ENCODE peak calls at places on chromosomes 11 and 22, in eight cellular contexts. One of them, this sample, is unnamed.

GRCh38 chr11:86663741-86664140 is 8.7 kb downstream of the ME3 start:
- DNase-seq in cardiac muscle cell: no peak
- DNase-seq in GM23338: no peak
- DNase-seq in psoas muscle: no peak
- DNase-seq in HCT116: no peak
- DNase-seq in OCI-LY7: no peak
- DNase-seq in Peyer's patch: no peak
- DNase-seq in colonic mucosa: no peak
- DNase-seq in this sample: no peak

GRCh38 chr11:73100578-73100977 is 41.5 kb downstream of the FCHSD2 start:
- DNase-seq in GM23338: peak
- DNase-seq in OCI-LY7: no peak
- DNase-seq in psoas muscle: no peak
- DNase-seq in Peyer's patch: no peak
- DNase-seq in cardiac muscle cell: no peak
- DNase-seq in HCT116: no peak
- DNase-seq in colonic mucosa: no peak
- DNase-seq in this sample: no peak

GRCh38 chr11:764322-765024 is 12.8 kb downstream of the GATD1 start:
- DNase-seq in psoas muscle: no peak
- DNase-seq in GM23338: no peak
- DNase-seq in OCI-LY7: no peak
- DNase-seq in Peyer's patch: no peak
- DNase-seq in cardiac muscle cell: no peak
- DNase-seq in HCT116: no peak
- DNase-seq in colonic mucosa: no peak
- DNase-seq in this sample: no peak

GRCh38 chr11:118807800-118808778 is 17.1 kb upstream of the DDX6 start:
- DNase-seq in psoas muscle: no peak
- DNase-seq in OCI-LY7: no peak
- DNase-seq in Peyer's patch: no peak
- DNase-seq in colonic mucosa: no peak
- DNase-seq in GM23338: no peak
- DNase-seq in HCT116: no peak
- DNase-seq in cardiac muscle cell: no peak
- DNase-seq in this sample: no peak

GRCh38 chr22:45069925-45070324 is 60.1 kb upstream of the PHF21B start:
- DNase-seq in Peyer's patch: no peak
- DNase-seq in colonic mucosa: no peak
- DNase-seq in OCI-LY7: no peak
- DNase-seq in HCT116: no peak
- DNase-seq in cardiac muscle cell: no peak
- DNase-seq in psoas muscle: no peak
- DNase-seq in GM23338: no peak
- DNase-seq in this sample: no peak

GRCh38 chr11:61309739-61310138 is 14.6 kb upstream of the VWCE start:
- DNase-seq in Peyer's patch: no peak
- DNase-seq in psoas muscle: no peak
- DNase-seq in GM23338: no peak
- DNase-seq in cardiac muscle cell: no peak
- DNase-seq in colonic mucosa: no peak
- DNase-seq in HCT116: no peak
- DNase-seq in OCI-LY7: no peak
- DNase-seq in this sample: no peak

GRCh38 chr11:71158936-71159335 is 93.4 kb downstream of the SHANK2 start:
- DNase-seq in OCI-LY7: no peak
- DNase-seq in HCT116: no peak
- DNase-seq in cardiac muscle cell: no peak
- DNase-seq in GM23338: no peak
- DNase-seq in psoas muscle: no peak
- DNase-seq in Peyer's patch: no peak
- DNase-seq in colonic mucosa: no peak
- DNase-seq in this sample: no peak

GRCh38 chr11:8720868-8721739 is 38.5 kb downstream of the RPL27A start:
- DNase-seq in GM23338: peak
- DNase-seq in cardiac muscle cell: no peak
- DNase-seq in psoas muscle: no peak
- DNase-seq in Peyer's patch: no peak
- DNase-seq in HCT116: peak
- DNase-seq in OCI-LY7: no peak
- DNase-seq in colonic mucosa: peak
- DNase-seq in this sample: no peak

GRCh38 chr22:20537325-20537756 is 29.9 kb downstream of the MED15 start:
- DNase-seq in OCI-LY7: no peak
- DNase-seq in psoas muscle: no peak
- DNase-seq in cardiac muscle cell: no peak
- DNase-seq in colonic mucosa: no peak
- DNase-seq in GM23338: no peak
- DNase-seq in Peyer's patch: no peak
- DNase-seq in HCT116: no peak
- DNase-seq in this sample: no peak

GRCh38 chr11:8928981-8929615 is 3.6 kb downstream of the C11orf16 start:
- DNase-seq in Peyer's patch: no peak
- DNase-seq in HCT116: no peak
- DNase-seq in colonic mucosa: no peak
- DNase-seq in GM23338: no peak
- DNase-seq in psoas muscle: no peak
- DNase-seq in cardiac muscle cell: no peak
- DNase-seq in OCI-LY7: no peak
- DNase-seq in this sample: no peak

GRCh38 chr22:22201185-22201924 is 43.2 kb upstream of the VPREB1 start:
- DNase-seq in OCI-LY7: peak
- DNase-seq in psoas muscle: peak
- DNase-seq in Peyer's patch: no peak
- DNase-seq in colonic mucosa: no peak
- DNase-seq in cardiac muscle cell: no peak
- DNase-seq in GM23338: peak
- DNase-seq in HCT116: no peak
- DNase-seq in this sample: peak

GRCh38 chr11:123408619-123409455 is 21.2 kb upstream of the GRAMD1B start:
- DNase-seq in psoas muscle: no peak
- DNase-seq in Peyer's patch: no peak
- DNase-seq in GM23338: no peak
- DNase-seq in OCI-LY7: no peak
- DNase-seq in cardiac muscle cell: no peak
- DNase-seq in HCT116: no peak
- DNase-seq in colonic mucosa: no peak
- DNase-seq in this sample: no peak

GRCh38 chr11:59918987-59919589 is 19.1 kb upstream of the OOSP1 start:
- DNase-seq in HCT116: peak
- DNase-seq in GM23338: peak
- DNase-seq in Peyer's patch: no peak
- DNase-seq in cardiac muscle cell: peak
- DNase-seq in OCI-LY7: peak
- DNase-seq in colonic mucosa: peak
- DNase-seq in psoas muscle: no peak
- DNase-seq in this sample: no peak

GRCh38 chr11:111417011-111417765 is 38.1 kb upstream of the POU2AF1 start:
- DNase-seq in colonic mucosa: no peak
- DNase-seq in Peyer's patch: no peak
- DNase-seq in GM23338: no peak
- DNase-seq in psoas muscle: no peak
- DNase-seq in cardiac muscle cell: no peak
- DNase-seq in HCT116: no peak
- DNase-seq in OCI-LY7: peak
- DNase-seq in this sample: no peak

DNA sequence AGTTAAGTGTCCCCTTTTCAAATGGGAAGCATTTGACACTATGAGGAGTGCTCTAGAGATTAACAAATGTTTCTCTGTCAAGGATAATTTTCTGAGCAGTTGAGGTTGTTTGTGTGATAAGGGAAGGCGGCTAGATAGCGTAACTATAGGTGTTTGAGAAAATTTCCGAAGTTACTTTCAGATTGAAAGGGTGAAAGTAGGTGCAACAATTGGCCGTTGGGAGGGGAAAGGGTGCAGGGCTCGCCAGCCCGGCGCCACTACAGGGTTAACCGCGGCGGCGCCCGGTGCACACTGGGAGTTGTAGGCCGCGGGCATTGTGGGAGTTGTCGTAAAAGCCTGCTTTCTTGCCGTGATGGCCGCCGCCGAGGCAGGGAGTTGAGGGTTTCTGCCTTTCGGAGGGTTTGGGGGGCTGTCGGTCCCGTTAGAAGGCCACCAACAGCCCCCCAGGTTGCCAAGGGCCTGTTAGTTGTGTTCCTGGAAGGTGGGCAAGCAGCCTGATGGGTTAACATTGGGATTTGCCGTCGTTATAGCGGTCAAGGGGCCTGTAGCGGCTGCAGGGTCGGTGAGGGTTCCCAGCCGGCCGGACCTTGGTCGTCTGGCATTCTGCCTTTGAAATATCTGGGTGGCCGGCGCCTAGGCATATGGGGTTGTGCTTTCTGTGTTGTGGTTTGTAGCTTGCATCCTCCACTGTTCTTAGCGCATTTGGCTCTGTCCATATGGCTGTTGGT is 36.5 kb upstream of the HSD17B12 start:
- DNase-seq in psoas muscle: peak
- DNase-seq in GM23338: peak
- DNase-seq in cardiac muscle cell: peak
- DNase-seq in Peyer's patch: peak
- DNase-seq in colonic mucosa: peak
- DNase-seq in OCI-LY7: peak
- DNase-seq in HCT116: peak
- DNase-seq in this sample: peak
- TF ChIP-seq CTCF in psoas muscle: no peak
- TF ChIP-seq CTCF in GM23338: no peak
- TF ChIP-seq CTCF in cardiac muscle cell: no peak
- TF ChIP-seq CTCF in Peyer's patch: no peak
- TF ChIP-seq CTCF in colonic mucosa: no peak
- TF ChIP-seq CTCF in OCI-LY7: no peak
- TF ChIP-seq CTCF in HCT116: no peak
- TF ChIP-seq CTCF in this sample: no peak

GRCh38 chr11:10993186-10993585 is 135.3 kb upstream of the ZBED5 start:
- DNase-seq in GM23338: no peak
- DNase-seq in cardiac muscle cell: no peak
- DNase-seq in OCI-LY7: no peak
- DNase-seq in Peyer's patch: no peak
- DNase-seq in HCT116: no peak
- DNase-seq in psoas muscle: no peak
- DNase-seq in colonic mucosa: no peak
- DNase-seq in this sample: no peak

GRCh38 chr11:11000546-11001283 is 142.9 kb upstream of the ZBED5 start:
- DNase-seq in psoas muscle: no peak
- DNase-seq in colonic mucosa: no peak
- DNase-seq in OCI-LY7: no peak
- DNase-seq in Peyer's patch: no peak
- DNase-seq in GM23338: no peak
- DNase-seq in cardiac muscle cell: no peak
- DNase-seq in HCT116: no peak
- DNase-seq in this sample: no peak

GRCh38 chr11:10998674-10999073 is 140.8 kb upstream of the ZBED5 start:
- DNase-seq in cardiac muscle cell: no peak
- DNase-seq in OCI-LY7: no peak
- DNase-seq in colonic mucosa: no peak
- DNase-seq in HCT116: no peak
- DNase-seq in psoas muscle: no peak
- DNase-seq in GM23338: no peak
- DNase-seq in Peyer's patch: no peak
- DNase-seq in this sample: no peak

GRCh38 chr11:10993640-10994039 is 135.8 kb upstream of the ZBED5 start:
- DNase-seq in GM23338: no peak
- DNase-seq in cardiac muscle cell: no peak
- DNase-seq in OCI-LY7: no peak
- DNase-seq in Peyer's patch: no peak
- DNase-seq in colonic mucosa: no peak
- DNase-seq in psoas muscle: no peak
- DNase-seq in HCT116: no peak
- DNase-seq in this sample: no peak

GRCh38 chr11:10996678-10997077 is 138.8 kb upstream of the ZBED5 start:
- DNase-seq in cardiac muscle cell: no peak
- DNase-seq in OCI-LY7: no peak
- DNase-seq in GM23338: no peak
- DNase-seq in psoas muscle: no peak
- DNase-seq in Peyer's patch: no peak
- DNase-seq in colonic mucosa: no peak
- DNase-seq in HCT116: no peak
- DNase-seq in this sample: no peak
- TF ChIP-seq CTCF in cardiac muscle cell: no peak
- TF ChIP-seq CTCF in OCI-LY7: no peak
- TF ChIP-seq CTCF in GM23338: no peak
- TF ChIP-seq CTCF in psoas muscle: no peak
- TF ChIP-seq CTCF in Peyer's patch: no peak
- TF ChIP-seq CTCF in colonic mucosa: no peak
- TF ChIP-seq CTCF in HCT116: no peak
- TF ChIP-seq CTCF in this sample: no peak

DNA sequence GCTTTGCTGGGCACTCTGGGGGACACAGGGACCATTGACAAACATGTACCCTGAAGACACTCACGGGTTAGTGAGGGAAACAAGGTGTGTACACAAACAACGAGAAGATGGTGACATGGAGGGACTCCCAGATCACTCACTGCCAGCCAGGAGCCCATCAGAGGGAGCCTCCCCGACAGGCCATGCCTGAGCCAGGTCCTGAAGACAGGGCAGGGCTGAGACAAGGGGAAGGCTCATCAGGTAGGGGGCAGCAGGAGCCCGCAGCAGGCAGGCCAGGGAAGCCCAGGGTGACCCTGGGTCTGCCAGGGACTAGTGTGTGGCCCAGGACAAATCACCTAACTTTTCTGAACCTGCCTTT is 127.9 kb downstream of the BUD13 start:
- DNase-seq in OCI-LY7: no peak
- DNase-seq in colonic mucosa: peak
- DNase-seq in HCT116: no peak
- DNase-seq in cardiac muscle cell: no peak
- DNase-seq in Peyer's patch: no peak
- DNase-seq in GM23338: peak
- DNase-seq in psoas muscle: no peak
- DNase-seq in this sample: no peak
- TF ChIP-seq CTCF in OCI-LY7: no peak
- TF ChIP-seq CTCF in colonic mucosa: no peak
- TF ChIP-seq CTCF in HCT116: peak
- TF ChIP-seq CTCF in cardiac muscle cell: no peak
- TF ChIP-seq CTCF in Peyer's patch: no peak
- TF ChIP-seq CTCF in GM23338: peak
- TF ChIP-seq CTCF in psoas muscle: no peak
- TF ChIP-seq CTCF in this sample: no peak

DNA sequence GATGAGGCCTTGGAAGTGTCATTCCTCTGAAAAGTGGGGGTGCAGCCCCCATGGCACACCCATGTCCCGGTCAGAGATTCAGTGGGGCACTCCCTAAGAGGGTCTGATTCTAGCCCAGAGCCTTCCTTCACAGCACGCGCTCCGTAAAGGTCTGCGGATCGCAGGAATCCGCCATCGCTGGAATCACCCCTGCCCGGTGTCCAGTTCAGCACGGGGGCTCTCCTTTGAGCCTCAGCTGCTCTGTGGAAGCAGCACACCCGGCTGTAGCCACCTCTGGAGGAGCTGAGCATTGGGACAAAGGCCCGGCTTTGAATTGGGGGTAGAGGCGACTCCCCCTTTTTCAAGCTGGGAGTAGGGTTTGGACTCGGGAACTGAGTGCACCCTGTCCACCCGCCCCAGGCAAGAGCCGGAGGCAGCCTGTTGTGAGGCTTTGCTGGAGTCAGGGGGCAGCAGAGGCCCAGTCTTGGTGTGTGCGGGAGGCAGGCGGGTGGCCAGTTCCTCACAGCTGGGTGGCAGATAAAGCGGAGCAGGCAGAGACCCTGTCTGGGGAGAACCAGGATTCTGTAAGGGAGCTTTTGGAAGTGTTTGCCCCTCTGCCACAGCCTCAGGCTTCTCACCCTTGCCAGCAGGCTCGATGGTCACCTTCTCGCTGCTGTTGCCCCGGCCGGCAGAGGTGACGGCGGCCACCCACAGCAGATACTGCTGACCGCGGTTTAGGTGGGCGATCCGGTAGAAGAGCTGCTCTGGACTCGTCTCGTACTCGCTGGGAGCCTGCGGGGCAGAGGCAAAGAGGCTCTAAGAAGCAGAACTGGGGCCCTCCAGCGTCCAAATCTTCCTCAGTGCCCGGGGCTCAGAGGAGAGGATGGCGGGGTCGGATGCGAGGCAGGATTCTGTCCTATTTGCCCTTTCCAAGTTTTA is 115.9 kb downstream of the CEP164 start:
- DNase-seq in psoas muscle: no peak
- DNase-seq in HCT116: no peak
- DNase-seq in GM23338: peak
- DNase-seq in OCI-LY7: no peak
- DNase-seq in cardiac muscle cell: peak
- DNase-seq in colonic mucosa: peak
- DNase-seq in Peyer's patch: peak
- DNase-seq in this sample: no peak
- TF ChIP-seq CTCF in psoas muscle: peak
- TF ChIP-seq CTCF in HCT116: peak
- TF ChIP-seq CTCF in GM23338: peak
- TF ChIP-seq CTCF in OCI-LY7: no peak
- TF ChIP-seq CTCF in cardiac muscle cell: peak
- TF ChIP-seq CTCF in colonic mucosa: no peak
- TF ChIP-seq CTCF in Peyer's patch: peak
- TF ChIP-seq CTCF in this sample: no peak

This sample was measured in activated B cell treated with CpG ODN at 0.5 μM for 24 hours.